ENCODE peak calls at places on chromosomes 12 and 14, in nine cellular contexts. One of them, this sample, is unnamed.

GRCh38 chr14:83007641-83008237 is 1474.1 kb upstream of the SEL1L start:
- DNase-seq in right atrium auricular region: no peak
- DNase-seq in aorta: no peak
- DNase-seq in GM23248: no peak
- DNase-seq in CD4-positive, alpha-beta T cell: no peak
- DNase-seq in mesendoderm: no peak
- DNase-seq in right cardiac atrium: no peak
- DNase-seq in dorsolateral prefrontal cortex: no peak
- DNase-seq in pancreas: no peak
- DNase-seq in this sample: no peak

GRCh38 chr14:50928002-50928635 is 16.2 kb downstream of the PYGL start:
- DNase-seq in GM23248: peak; percentile 97
- DNase-seq in dorsolateral prefrontal cortex: no peak
- DNase-seq in right cardiac atrium: no peak
- DNase-seq in right atrium auricular region: peak; percentile 61
- DNase-seq in CD4-positive, alpha-beta T cell: no peak
- DNase-seq in mesendoderm: no peak
- DNase-seq in pancreas: no peak
- DNase-seq in aorta: no peak
- DNase-seq in this sample: peak; percentile 34

GRCh38 chr14:29518335-29518734 is 409.3 kb downstream of the PRKD1 start:
- DNase-seq in right atrium auricular region: no peak
- DNase-seq in mesendoderm: no peak
- DNase-seq in dorsolateral prefrontal cortex: no peak
- DNase-seq in GM23248: peak; percentile 48
- DNase-seq in pancreas: no peak
- DNase-seq in aorta: no peak
- DNase-seq in CD4-positive, alpha-beta T cell: no peak
- DNase-seq in right cardiac atrium: no peak
- DNase-seq in this sample: no peak

GRCh38 chr14:73700325-73700724 is 13.9 kb downstream of the PNMA1 start:
- DNase-seq in aorta: no peak
- DNase-seq in mesendoderm: no peak
- DNase-seq in right cardiac atrium: no peak
- DNase-seq in CD4-positive, alpha-beta T cell: no peak
- DNase-seq in GM23248: no peak
- DNase-seq in pancreas: no peak
- DNase-seq in right atrium auricular region: no peak
- DNase-seq in dorsolateral prefrontal cortex: no peak
- DNase-seq in this sample: no peak

GRCh38 chr12:116441292-116441691 is 117.9 kb upstream of the MAP1LC3B2 start:
- DNase-seq in right atrium auricular region: no peak
- DNase-seq in mesendoderm: no peak
- DNase-seq in CD4-positive, alpha-beta T cell: no peak
- DNase-seq in pancreas: no peak
- DNase-seq in right cardiac atrium: no peak
- DNase-seq in GM23248: peak; percentile 28
- DNase-seq in aorta: no peak
- DNase-seq in dorsolateral prefrontal cortex: no peak
- DNase-seq in this sample: no peak

GRCh38 chr14:24430143-24430681 is 458 bp downstream of the KHNYN start:
- DNase-seq in dorsolateral prefrontal cortex: no peak
- DNase-seq in mesendoderm: peak; percentile 79
- DNase-seq in aorta: peak; percentile 94
- DNase-seq in right cardiac atrium: peak; percentile 91
- DNase-seq in CD4-positive, alpha-beta T cell: peak; percentile 46
- DNase-seq in GM23248: peak; percentile 91
- DNase-seq in pancreas: peak; percentile 69
- DNase-seq in right atrium auricular region: peak; percentile 86
- DNase-seq in this sample: peak; percentile 63

GRCh38 chr14:23550131-23550826 is 1.3 kb downstream of the ZFHX2 start:
- DNase-seq in pancreas: no peak
- DNase-seq in aorta: no peak
- DNase-seq in CD4-positive, alpha-beta T cell: no peak
- DNase-seq in GM23248: no peak
- DNase-seq in dorsolateral prefrontal cortex: no peak
- DNase-seq in right atrium auricular region: no peak
- DNase-seq in right cardiac atrium: no peak
- DNase-seq in mesendoderm: peak; percentile 59
- DNase-seq in this sample: no peak

GRCh38 chr12:21296751-21297406 is 37.8 kb downstream of the SLCO1A2 start:
- DNase-seq in right atrium auricular region: no peak
- DNase-seq in CD4-positive, alpha-beta T cell: no peak
- DNase-seq in right cardiac atrium: no peak
- DNase-seq in GM23248: peak; percentile 49
- DNase-seq in mesendoderm: peak; percentile 13
- DNase-seq in dorsolateral prefrontal cortex: no peak
- DNase-seq in pancreas: peak; percentile 15
- DNase-seq in aorta: no peak
- DNase-seq in this sample: no peak

GRCh38 chr14:105855893-105856675 is 329.7 kb downstream of the TMEM121 start:
- DNase-seq in right atrium auricular region: peak; percentile 44
- DNase-seq in GM23248: no peak
- DNase-seq in CD4-positive, alpha-beta T cell: no peak
- DNase-seq in aorta: peak; percentile 64
- DNase-seq in mesendoderm: no peak
- DNase-seq in right cardiac atrium: no peak
- DNase-seq in pancreas: no peak
- DNase-seq in dorsolateral prefrontal cortex: no peak
- DNase-seq in this sample: no peak

GRCh38 chr14:90654831-90655276 is 161.4 kb downstream of the TTC7B start:
- DNase-seq in mesendoderm: no peak
- DNase-seq in GM23248: peak; percentile 30
- DNase-seq in right atrium auricular region: no peak
- DNase-seq in dorsolateral prefrontal cortex: no peak
- DNase-seq in aorta: no peak
- DNase-seq in pancreas: no peak
- DNase-seq in right cardiac atrium: no peak
- DNase-seq in CD4-positive, alpha-beta T cell: no peak
- DNase-seq in this sample: no peak

GRCh38 chr14:35380794-35381193 is 23.8 kb downstream of the NFKBIA start:
- DNase-seq in GM23248: no peak
- DNase-seq in dorsolateral prefrontal cortex: no peak
- DNase-seq in aorta: no peak
- DNase-seq in CD4-positive, alpha-beta T cell: no peak
- DNase-seq in pancreas: no peak
- DNase-seq in mesendoderm: no peak
- DNase-seq in right atrium auricular region: no peak
- DNase-seq in right cardiac atrium: no peak
- DNase-seq in this sample: no peak

GRCh38 chr14:54087376-54087775 is 130.8 kb upstream of the BMP4 start:
- DNase-seq in mesendoderm: no peak
- DNase-seq in GM23248: no peak
- DNase-seq in dorsolateral prefrontal cortex: no peak
- DNase-seq in right atrium auricular region: no peak
- DNase-seq in right cardiac atrium: no peak
- DNase-seq in aorta: no peak
- DNase-seq in CD4-positive, alpha-beta T cell: no peak
- DNase-seq in pancreas: no peak
- DNase-seq in this sample: no peak

GRCh38 chr14:72664651-72665050 is 229.2 kb downstream of the DPF3 start:
- DNase-seq in GM23248: no peak
- DNase-seq in right cardiac atrium: no peak
- DNase-seq in aorta: no peak
- DNase-seq in mesendoderm: no peak
- DNase-seq in right atrium auricular region: no peak
- DNase-seq in pancreas: no peak
- DNase-seq in dorsolateral prefrontal cortex: no peak
- DNase-seq in CD4-positive, alpha-beta T cell: no peak
- DNase-seq in this sample: no peak

GRCh38 chr14:32620303-32620702 is 291.2 kb downstream of the AKAP6 start:
- DNase-seq in right cardiac atrium: no peak
- DNase-seq in CD4-positive, alpha-beta T cell: no peak
- DNase-seq in mesendoderm: no peak
- DNase-seq in right atrium auricular region: no peak
- DNase-seq in GM23248: peak; percentile 70
- DNase-seq in aorta: no peak
- DNase-seq in pancreas: no peak
- DNase-seq in dorsolateral prefrontal cortex: no peak
- DNase-seq in this sample: no peak

GRCh38 chr12:132478433-132478803 is 11.5 kb upstream of the FBRSL1 start:
- DNase-seq in mesendoderm: no peak
- DNase-seq in CD4-positive, alpha-beta T cell: no peak
- DNase-seq in GM23248: no peak
- DNase-seq in dorsolateral prefrontal cortex: no peak
- DNase-seq in right atrium auricular region: no peak
- DNase-seq in pancreas: no peak
- DNase-seq in right cardiac atrium: peak; percentile 4
- DNase-seq in aorta: no peak
- DNase-seq in this sample: no peak

GRCh38 chr12:53965251-53966069 is 7.5 kb upstream of the HOXC11 start:
- DNase-seq in GM23248: no peak
- DNase-seq in aorta: peak; percentile 88
- DNase-seq in CD4-positive, alpha-beta T cell: no peak
- DNase-seq in pancreas: no peak
- DNase-seq in mesendoderm: peak; percentile 71
- DNase-seq in right atrium auricular region: no peak
- DNase-seq in dorsolateral prefrontal cortex: no peak
- DNase-seq in right cardiac atrium: no peak
- DNase-seq in this sample: peak; percentile 15

GRCh38 chr12:107139787-107140186 is 46.4 kb upstream of the CRY1 start:
- DNase-seq in CD4-positive, alpha-beta T cell: no peak
- DNase-seq in aorta: no peak
- DNase-seq in right cardiac atrium: no peak
- DNase-seq in right atrium auricular region: no peak
- DNase-seq in GM23248: no peak
- DNase-seq in pancreas: no peak
- DNase-seq in dorsolateral prefrontal cortex: no peak
- DNase-seq in mesendoderm: no peak
- DNase-seq in this sample: no peak

GRCh38 chr12:123834845-123835244 is 72.7 kb downstream of the DNAH10 start:
- DNase-seq in pancreas: no peak
- DNase-seq in mesendoderm: no peak
- DNase-seq in right atrium auricular region: no peak
- DNase-seq in CD4-positive, alpha-beta T cell: no peak
- DNase-seq in right cardiac atrium: no peak
- DNase-seq in GM23248: no peak
- DNase-seq in dorsolateral prefrontal cortex: no peak
- DNase-seq in aorta: no peak
- DNase-seq in this sample: no peak
- H3K27ac ChIP-seq in pancreas: no peak overlapping the region
- H3K27ac ChIP-seq in mesendoderm: no peak overlapping the region
- H3K27ac ChIP-seq in right atrium auricular region: no peak overlapping the region
- H3K27ac ChIP-seq in CD4-positive, alpha-beta T cell: no peak overlapping the region
- H3K27ac ChIP-seq in right cardiac atrium: no peak overlapping the region
- H3K27ac ChIP-seq in GM23248: no peak overlapping the region
- H3K27ac ChIP-seq in dorsolateral prefrontal cortex: no peak overlapping the region
- H3K27ac ChIP-seq in aorta: no peak overlapping the region
- H3K27ac ChIP-seq in this sample: no peak overlapping the region

DNA sequence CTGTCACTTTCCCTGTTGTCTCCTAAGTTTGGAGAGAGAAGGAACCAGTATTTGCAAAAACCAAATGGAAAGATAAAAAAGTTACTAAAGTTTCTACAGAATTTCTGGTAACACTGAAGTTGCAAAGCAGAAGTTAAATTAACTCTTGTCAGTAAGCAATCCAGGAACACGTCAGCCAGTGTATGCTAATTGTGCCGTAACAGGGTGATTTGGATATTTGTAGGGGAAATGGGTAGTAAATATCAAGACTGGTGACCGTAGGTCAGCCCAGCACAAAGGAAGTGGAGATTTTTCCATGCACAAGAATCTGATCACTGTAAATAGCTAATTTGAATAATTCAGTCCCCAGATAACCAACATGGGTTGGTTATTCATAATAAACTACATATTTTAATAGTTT is 2.3 kb downstream of the CDKN1B start:
- DNase-seq in GM23248: peak; percentile 30
- DNase-seq in dorsolateral prefrontal cortex: no peak
- DNase-seq in mesendoderm: no peak
- DNase-seq in aorta: no peak
- DNase-seq in right cardiac atrium: no peak
- DNase-seq in CD4-positive, alpha-beta T cell: no peak
- DNase-seq in pancreas: no peak
- DNase-seq in right atrium auricular region: no peak
- DNase-seq in this sample: no peak
- H3K27ac ChIP-seq in GM23248: peak overlapping the region; percentile 94
- H3K27ac ChIP-seq in dorsolateral prefrontal cortex: peak overlapping the region; percentile 99
- H3K27ac ChIP-seq in mesendoderm: no peak overlapping the region
- H3K27ac ChIP-seq in aorta: no peak overlapping the region
- H3K27ac ChIP-seq in right cardiac atrium: no peak overlapping the region
- H3K27ac ChIP-seq in CD4-positive, alpha-beta T cell: peak overlapping the region; percentile 97
- H3K27ac ChIP-seq in pancreas: no peak overlapping the region
- H3K27ac ChIP-seq in right atrium auricular region: peak overlapping the region; percentile 100
- H3K27ac ChIP-seq in this sample: peak overlapping the region; percentile 100

DNA sequence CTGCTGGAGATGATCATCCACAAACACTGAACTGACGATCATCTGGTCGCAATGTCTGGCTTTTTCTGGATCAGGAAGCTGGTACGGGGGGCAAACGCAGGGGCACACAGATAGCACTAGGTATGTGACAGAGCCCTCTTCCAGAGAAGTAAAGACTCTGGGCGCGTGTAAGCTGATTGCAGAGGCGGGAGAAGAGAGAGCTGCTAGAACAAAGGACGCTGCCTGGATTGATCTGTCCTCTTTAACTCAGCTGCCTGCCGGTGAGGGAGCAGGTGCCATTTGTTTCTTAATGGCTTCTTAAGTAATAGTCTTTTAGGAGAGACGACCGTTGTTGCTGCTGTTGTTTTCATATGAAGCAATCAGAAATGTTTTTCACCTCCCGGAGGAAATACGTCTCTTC is 77.3 kb downstream of the GLT1D1 start:
- DNase-seq in right atrium auricular region: no peak
- DNase-seq in pancreas: no peak
- DNase-seq in right cardiac atrium: no peak
- DNase-seq in CD4-positive, alpha-beta T cell: no peak
- DNase-seq in dorsolateral prefrontal cortex: no peak
- DNase-seq in aorta: no peak
- DNase-seq in mesendoderm: no peak
- DNase-seq in GM23248: no peak
- DNase-seq in this sample: no peak
- H3K27ac ChIP-seq in right atrium auricular region: no peak overlapping the region
- H3K27ac ChIP-seq in pancreas: no peak overlapping the region
- H3K27ac ChIP-seq in right cardiac atrium: no peak overlapping the region
- H3K27ac ChIP-seq in CD4-positive, alpha-beta T cell: no peak overlapping the region
- H3K27ac ChIP-seq in dorsolateral prefrontal cortex: no peak overlapping the region
- H3K27ac ChIP-seq in aorta: no peak overlapping the region
- H3K27ac ChIP-seq in mesendoderm: no peak overlapping the region
- H3K27ac ChIP-seq in GM23248: no peak overlapping the region
- H3K27ac ChIP-seq in this sample: no peak overlapping the region

DNA sequence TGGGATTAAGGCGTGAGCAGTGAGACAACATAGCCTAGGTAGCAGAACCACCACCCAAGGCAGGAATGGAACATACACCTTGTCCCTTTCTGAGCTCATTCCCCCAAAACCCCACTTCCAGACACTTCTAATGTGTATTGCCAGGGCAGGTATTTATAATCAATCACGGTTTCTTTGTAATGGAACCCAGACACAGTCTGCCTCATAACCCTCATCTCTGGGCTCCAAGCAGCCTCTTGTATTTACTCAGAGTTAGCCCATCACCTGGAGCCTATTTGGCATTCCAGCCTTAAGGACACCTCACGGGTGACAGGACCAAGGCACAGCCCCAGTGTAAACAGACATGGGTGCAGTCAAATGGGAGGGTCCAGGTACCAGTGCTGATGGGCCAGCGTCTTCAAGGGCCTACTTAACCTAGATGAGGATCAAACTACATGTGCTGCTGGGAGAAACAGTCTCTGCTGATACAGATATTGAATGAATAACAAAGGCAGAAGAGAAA is 2.5 kb upstream of the HIGD1C start:
- DNase-seq in dorsolateral prefrontal cortex: no peak
- DNase-seq in right cardiac atrium: no peak
- DNase-seq in GM23248: no peak
- DNase-seq in pancreas: no peak
- DNase-seq in aorta: no peak
- DNase-seq in right atrium auricular region: no peak
- DNase-seq in CD4-positive, alpha-beta T cell: no peak
- DNase-seq in mesendoderm: no peak
- DNase-seq in this sample: no peak
- H3K27ac ChIP-seq in dorsolateral prefrontal cortex: no peak overlapping the region
- H3K27ac ChIP-seq in right cardiac atrium: no peak overlapping the region
- H3K27ac ChIP-seq in GM23248: no peak overlapping the region
- H3K27ac ChIP-seq in pancreas: no peak overlapping the region
- H3K27ac ChIP-seq in aorta: no peak overlapping the region
- H3K27ac ChIP-seq in right atrium auricular region: no peak overlapping the region
- H3K27ac ChIP-seq in CD4-positive, alpha-beta T cell: no peak overlapping the region
- H3K27ac ChIP-seq in mesendoderm: no peak overlapping the region
- H3K27ac ChIP-seq in this sample: no peak overlapping the region

This sample was measured in tibial nerve.